ENCODE peak calls at places on chromosomes 6 and 20, in six cellular contexts. M is tibial nerve, Z is heart right ventricle, T is ovary, S is stomach, K is right atrium auricular region. G is an unnamed sample. For H3K27me3, the result is how much of the 10 kb centered on the place peaks cover.

GRCh38 chr6:160013987-160014868 is 45.3 kb downstream of the IGF2R start:
- DNase-seq in M (no peak), Z (no peak), T (no peak), S (no peak), K (no peak), G (no peak)

GRCh38 chr20:58321205-58321604 is 11.7 kb downstream of the RAB22A start:
- DNase-seq in M (no peak), Z (no peak), T (no peak), S (no peak), K (no peak), G (no peak)

GRCh38 chr6:35392111-35392702 is 49.8 kb downstream of the PPARD start:
- DNase-seq in M (no peak), Z (no peak), T (peak), S (peak), K (no peak), G (no peak)

GRCh38 chr20:43755390-43755789 is 28.6 kb upstream of the GTSF1L start:
- DNase-seq in M (no peak), Z (no peak), T (no peak), S (no peak), K (no peak), G (no peak)

GRCh38 chr6:166556336-166556735 is 30.1 kb downstream of the RAMACL start:
- DNase-seq in M (no peak), Z (no peak), T (no peak), S (no peak), K (no peak), G (no peak)

GRCh38 chr20:47315339-47315662 is 41.2 kb downstream of the ZMYND8 start:
- DNase-seq in M (no peak), Z (no peak), T (no peak), S (no peak), K (no peak), G (no peak)

GRCh38 chr6:45658958-45659357 is 281.2 kb upstream of the SUPT3H start:
- DNase-seq in M (no peak), Z (no peak), T (no peak), S (no peak), K (no peak), G (no peak)

GRCh38 chr6:130152908-130153510 is 69.7 kb downstream of the SAMD3 start:
- DNase-seq in M (no peak), Z (no peak), T (no peak), S (no peak), K (no peak), G (no peak)

GRCh38 chr6:17098538-17098937 is 3.3 kb upstream of the STMND1 start:
- DNase-seq in M (no peak), Z (no peak), T (no peak), S (no peak), K (no peak), G (no peak)

GRCh38 chr6:106426258-106426657 is 65.7 kb downstream of the CRYBG1 start:
- DNase-seq in M (no peak), Z (no peak), T (no peak), S (no peak), K (no peak), G (no peak)

GRCh38 chr6:31110825-31111582 is 1.4 kb downstream of the C6orf15 start:
- DNase-seq in M (no peak), Z (no peak), T (no peak), S (no peak), K (no peak), G (no peak)

GRCh38 chr20:24745206-24745605 is 203.9 kb upstream of the CST7 start:
- DNase-seq in M (no peak), Z (no peak), T (no peak), S (no peak), K (peak), G (no peak)

GRCh38 chr6:136341967-136342366 is 52.3 kb upstream of the BCLAF1 start:
- DNase-seq in M (no peak), Z (no peak), T (no peak), S (no peak), K (no peak), G (no peak)

GRCh38 chr6:87093651-87094050 is 1.3 kb downstream of the CGA start:
- DNase-seq in M (no peak), Z (no peak), T (no peak), S (no peak), K (no peak), G (no peak)

GRCh38 chr20:63624486-63624885 is 2.4 kb downstream of the GMEB2 start:
- DNase-seq in M (no peak), Z (no peak), T (no peak), S (no peak), K (no peak), G (no peak)

GRCh38 chr6:44050872-44051421 is 76.3 kb downstream of the MRPL14 start:
- DNase-seq in M (no peak), Z (no peak), T (no peak), S (no peak), K (no peak), G (no peak)

GRCh38 chr20:34585019-34585418 is 26.5 kb downstream of the MAP1LC3A start:
- DNase-seq in M (no peak), Z (no peak), T (no peak), S (no peak), K (no peak), G (no peak)

GRCh38 chr6:53484409-53485280 is 60.3 kb downstream of the GCLC start:
- DNase-seq in M (peak), Z (peak), T (peak), S (peak), K (peak), G (peak)

GRCh38 chr20:10758446-10758845 is 84.6 kb upstream of the JAG1 start:
- DNase-seq in M (no peak), Z (no peak), T (no peak), S (no peak), K (no peak), G (no peak)

GRCh38 chr6:112443118-112443641 is 96.0 kb downstream of the RFPL4B start:
- DNase-seq in M (no peak), Z (no peak), T (no peak), S (no peak), K (no peak), G (no peak)

GRCh38 chr6:154511735-154512097 is 1.2 kb upstream of the CNKSR3 start:
- DNase-seq in M (no peak), Z (no peak), T (no peak), S (no peak), K (no peak), G (no peak)

GRCh38 chr20:60652615-60653014 is 599.4 kb upstream of the CDH4 start:
- DNase-seq in M (no peak), Z (no peak), T (no peak), S (no peak), K (no peak), G (no peak)

GRCh38 chr20:60653111-60653845 is 598.8 kb upstream of the CDH4 start:
- DNase-seq in M (no peak), Z (no peak), T (no peak), S (no peak), K (no peak), G (no peak)

GRCh38 chr20:60649541-60649940 is 602.5 kb upstream of the CDH4 start:
- DNase-seq in M (no peak), Z (no peak), T (no peak), S (no peak), K (no peak), G (no peak)

GRCh38 chr20:60650087-60650486 is 602.0 kb upstream of the CDH4 start:
- DNase-seq in M (no peak), Z (no peak), T (no peak), S (no peak), K (no peak), G (no peak)

GRCh38 chr20:60648556-60648955 is 603.5 kb upstream of the CDH4 start:
- DNase-seq in M (no peak), Z (no peak), T (no peak), S (no peak), K (no peak), G (no peak)
- H3K27me3 ChIP-seq in M (under half), Z (under half), T (under half), S (under half), K (under half), G (under half)

GRCh38 chr6:26335631-26336323 is 29.2 kb upstream of the BTN3A2 start:
- DNase-seq in M (no peak), Z (no peak), T (no peak), S (no peak), K (no peak), G (no peak)
- TF ChIP-seq CTCF in M (no peak), Z (no peak), T (no peak), S (no peak), K (no peak), G (no peak)

DNA sequence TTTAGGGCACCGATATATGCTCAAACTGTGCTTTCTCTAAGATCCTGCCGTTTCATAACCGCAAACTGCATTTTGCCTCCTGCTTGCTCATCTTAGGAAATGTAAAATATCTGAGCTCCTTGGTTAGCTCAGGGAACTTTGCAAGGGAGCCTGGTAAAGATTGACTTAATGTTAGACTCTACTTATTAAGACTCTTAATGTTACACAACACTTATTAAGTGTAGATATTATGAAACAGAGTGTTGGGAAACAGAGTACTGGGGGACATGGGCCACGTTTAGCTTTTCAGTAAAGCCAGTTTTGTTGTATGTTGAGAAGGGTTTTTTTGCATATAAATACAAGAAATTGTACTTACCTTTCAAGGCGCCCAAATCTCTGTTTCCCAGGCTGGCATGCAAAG is 1.9 kb downstream of the LTV1 start:
- DNase-seq in M (no peak), Z (no peak), T (no peak), S (no peak), K (no peak), G (no peak)
- H3K4me3 ChIP-seq in M (no peak), Z (no peak), T (no peak), S (no peak), K (no peak), G (no peak)

DNA sequence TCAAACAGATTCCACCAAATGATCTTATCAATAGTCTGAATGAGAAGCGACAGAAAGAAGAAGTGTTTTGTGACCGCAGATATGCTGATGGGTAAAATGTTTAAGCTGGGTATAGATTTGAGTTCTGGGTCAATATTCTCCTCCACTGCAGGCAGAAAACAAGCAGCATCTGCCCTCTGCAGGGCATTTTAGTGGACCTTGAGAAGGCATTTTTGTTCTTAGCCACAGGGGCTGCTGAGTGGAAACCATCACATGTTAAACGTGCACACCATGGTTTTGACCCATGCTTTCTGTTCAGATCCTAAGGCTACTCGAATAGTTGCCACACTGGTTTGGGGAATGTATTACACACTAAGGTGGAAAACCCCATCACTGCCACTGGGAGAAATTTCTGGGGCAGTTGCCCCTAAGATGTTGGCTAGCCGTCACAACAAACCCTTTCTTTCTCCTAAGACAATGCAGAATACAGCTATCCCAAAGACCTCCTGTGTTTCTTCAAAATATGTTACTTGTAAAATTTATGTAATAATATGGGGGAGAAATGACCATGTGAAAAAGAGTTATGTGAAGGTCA is 5.5 kb downstream of the POU3F2 start:
- DNase-seq in M (no peak), Z (no peak), T (no peak), S (no peak), K (no peak), G (no peak)
- H3K27me3 ChIP-seq in M (half or more), Z (half or more), T (under half), S (half or more), K (half or more), G (under half)

GRCh38 chr6:620166-620565 is 36.7 kb downstream of the HUS1B start:
- DNase-seq in M (no peak), Z (no peak), T (no peak), S (no peak), K (no peak), G (no peak)

GRCh38 chr6:620950-621349 is 36.0 kb downstream of the HUS1B start:
- DNase-seq in M (no peak), Z (no peak), T (no peak), S (no peak), K (no peak), G (no peak)

GRCh38 chr6:621916-622315 is 35.0 kb downstream of the HUS1B start:
- DNase-seq in M (no peak), Z (no peak), T (no peak), S (no peak), K (no peak), G (no peak)

GRCh38 chr6:613981-614380 is 42.9 kb downstream of the HUS1B start:
- DNase-seq in M (no peak), Z (no peak), T (no peak), S (no peak), K (no peak), G (no peak)

GRCh38 chr6:617485-618100 is 39.3 kb downstream of the HUS1B start:
- DNase-seq in M (no peak), Z (no peak), T (no peak), S (no peak), K (no peak), G (peak)
- TF ChIP-seq CTCF in M (no peak), Z (no peak), T (no peak), S (no peak), K (no peak), G (no peak)

GRCh38 chr20:56412473-56412790 is 372 bp downstream of the CASS4 start:
- DNase-seq in M (no peak), Z (no peak), T (no peak), S (no peak), K (no peak), G (no peak)
- H3K4me3 ChIP-seq in M (no peak), Z (peak), T (no peak), S (peak), K (peak), G (peak)